ENCODE peak calls at places on chromosomes 3 and 15, in four cellular contexts. Y is HCT116, D is IMR-90, L is mammary epithelial cell. R is an unnamed sample.

GRCh38 chr3:39362177-39362576 is 21.0 kb upstream of the SLC25A38 start:
- DNase-seq in Y (no peak), D (no peak), L (no peak), R (no peak)

GRCh38 chr15:89360294-89360971 is 25.8 kb upstream of the POLG start:
- DNase-seq in Y (no peak), D (no peak), L (no peak), R (no peak)

GRCh38 chr15:70522323-70522966 is 240.9 kb downstream of the UACA start:
- DNase-seq in Y (no peak), D (no peak), L (no peak), R (no peak)

GRCh38 chr15:91572110-91572509 is 281.4 kb upstream of the SLCO3A1 start:
- DNase-seq in Y (no peak), D (peak; percentile 15), L (peak; percentile 38), R (peak; percentile 38)

GRCh38 chr15:69792823-69793222 is 304.9 kb downstream of the TLE3 start:
- DNase-seq in Y (no peak), D (no peak), L (no peak), R (no peak)

GRCh38 chr15:60351066-60351465 is 46.7 kb downstream of the ANXA2 start:
- DNase-seq in Y (no peak), D (no peak), L (peak; percentile 20), R (no peak)

GRCh38 chr3:152622813-152623167 is 212.1 kb upstream of the P2RY1 start:
- DNase-seq in Y (no peak), D (no peak), L (no peak), R (no peak)

GRCh38 chr3:197539651-197540051 is 16.1 kb downstream of the BDH1 start:
- DNase-seq in Y (peak; percentile 63), D (no peak), L (peak; percentile 91), R (peak; percentile 79)

GRCh38 chr3:76735153-76735552 is 304.7 kb upstream of the ROBO2 start:
- DNase-seq in Y (no peak), D (no peak), L (no peak), R (no peak)

GRCh38 chr3:195033531-195034091 is 237.3 kb downstream of the XXYLT1 start:
- DNase-seq in Y (peak; percentile 12), D (no peak), L (no peak), R (peak; percentile 95)

GRCh38 chr15:81002254-81003022 is 1.7 kb downstream of the TLNRD1 start:
- DNase-seq in Y (no peak), D (no peak), L (no peak), R (no peak)

GRCh38 chr3:4826237-4827100 is 152.8 kb upstream of the BHLHE40 start:
- DNase-seq in Y (no peak), D (no peak), L (no peak), R (no peak)

GRCh38 chr3:148903022-148903442 is 37.9 kb downstream of the CPA3 start:
- DNase-seq in Y (no peak), D (peak; percentile 28), L (peak; percentile 5), R (no peak)

GRCh38 chr15:68450192-68450591 is 18.2 kb upstream of the ITGA11 start:
- DNase-seq in Y (no peak), D (no peak), L (no peak), R (no peak)

GRCh38 chr3:123696796-123697195 is 111.9 kb upstream of the HACD2 start:
- DNase-seq in Y (no peak), D (peak; percentile 14), L (no peak), R (no peak)

GRCh38 chr3:14633819-14634424 is 17.6 kb upstream of the CCDC174 start:
- DNase-seq in Y (peak; percentile 67), D (peak; percentile 49), L (peak; percentile 41), R (peak; percentile 39)

GRCh38 chr3:71728632-71729342 is 3.6 kb upstream of the EIF4E3 start:
- DNase-seq in Y (no peak), D (no peak), L (no peak), R (no peak)

GRCh38 chr3:63097396-63097795 is 180.7 kb upstream of the SYNPR start:
- DNase-seq in Y (no peak), D (no peak), L (no peak), R (no peak)

GRCh38 chr15:99181544-99181943 is 67.8 kb downstream of the TTC23 start:
- DNase-seq in Y (no peak), D (no peak), L (no peak), R (no peak)

GRCh38 chr3:60854762-60855161 is 396.5 kb downstream of the FHIT start:
- DNase-seq in Y (no peak), D (no peak), L (no peak), R (no peak)

GRCh38 chr3:55519016-55519415 is 31.9 kb upstream of the WNT5A start:
- DNase-seq in Y (no peak), D (peak; percentile 80), L (peak; percentile 76), R (peak; percentile 86)

GRCh38 chr3:134374791-134375541 is 719 bp upstream of the AMOTL2 start:
- DNase-seq in Y (no peak), D (no peak), L (peak; percentile 74), R (peak; percentile 96)

GRCh38 chr15:64092864-64093626 is 593 bp downstream of the CIAO2A start:
- DNase-seq in Y (no peak), D (peak; percentile 64), L (peak; percentile 38), R (peak; percentile 30)

GRCh38 chr3:13715167-13715954 is 164.5 kb downstream of the WNT7A start:
- DNase-seq in Y (no peak), D (no peak), L (no peak), R (no peak)

GRCh38 chr15:79371581-79371980 is 60.6 kb upstream of the MINAR1 start:
- DNase-seq in Y (no peak), D (no peak), L (no peak), R (no peak)

GRCh38 chr3:13185737-13186136 is 112.5 kb upstream of the IQSEC1 start:
- DNase-seq in Y (no peak), D (no peak), L (no peak), R (peak; percentile 26)

GRCh38 chr15:73617310-73617709 is 15.9 kb downstream of the NPTN start:
- DNase-seq in Y (no peak), D (no peak), L (no peak), R (no peak)

GRCh38 chr3:143135150-143135549 is 15.6 kb downstream of the CHST2 start:
- DNase-seq in Y (no peak), D (peak; percentile 95), L (peak; percentile 89), R (peak; percentile 41)

GRCh38 chr3:38396239-38396638 is 49.7 kb downstream of the XYLB start:
- DNase-seq in Y (no peak), D (no peak), L (no peak), R (no peak)

GRCh38 chr3:183434503-183434902 is 6.1 kb upstream of the MCF2L2 start:
- DNase-seq in Y (no peak), D (no peak), L (no peak), R (no peak)

GRCh38 chr3:183437060-183437459 is 8.6 kb upstream of the MCF2L2 start:
- DNase-seq in Y (no peak), D (no peak), L (no peak), R (no peak)

GRCh38 chr3:183437696-183438564 is 9.5 kb upstream of the MCF2L2 start:
- DNase-seq in Y (no peak), D (no peak), L (no peak), R (no peak)

GRCh38 chr3:183434992-183435391 is 6.6 kb upstream of the MCF2L2 start:
- DNase-seq in Y (no peak), D (no peak), L (no peak), R (no peak)

GRCh38 chr3:183435701-183436100 is 7.3 kb upstream of the MCF2L2 start:
- DNase-seq in Y (no peak), D (no peak), L (no peak), R (no peak)
- TF ChIP-seq CTCF in Y (no peak), D (no peak), L (no peak), R (no peak)

GRCh38 chr3:98326494-98326893 is 27.2 kb upstream of the OR5K4 start:
- DNase-seq in Y (no peak), D (no peak), L (no peak), R (no peak)

GRCh38 chr3:98328933-98329332 is 24.7 kb upstream of the OR5K4 start:
- DNase-seq in Y (no peak), D (no peak), L (no peak), R (no peak)

GRCh38 chr3:98326036-98326435 is 27.6 kb upstream of the OR5K4 start:
- DNase-seq in Y (no peak), D (no peak), L (no peak), R (no peak)

GRCh38 chr3:98325055-98325454 is 28.6 kb upstream of the OR5K4 start:
- DNase-seq in Y (no peak), D (no peak), L (no peak), R (peak; percentile 38)

DNA sequence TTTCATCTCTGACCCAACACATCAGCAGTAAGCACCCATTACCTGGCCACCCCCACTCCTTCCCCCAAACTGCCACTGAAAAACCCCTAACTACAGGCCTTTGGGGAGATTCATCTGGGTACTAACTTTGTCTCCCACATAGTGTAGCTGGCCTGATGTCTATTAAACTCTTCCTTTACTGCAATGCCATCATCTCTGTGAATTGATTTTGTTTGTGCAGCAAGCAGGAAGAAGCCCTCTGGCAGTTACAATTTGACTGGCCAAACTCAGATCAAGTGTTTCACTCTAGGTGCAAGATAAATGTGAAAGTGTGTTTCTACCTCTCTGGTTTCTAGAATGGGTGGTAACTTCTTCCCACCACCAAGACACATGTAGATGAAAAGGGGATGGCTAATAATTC is 26.7 kb upstream of the OR5K4 start:
- DNase-seq in Y (no peak), D (no peak), L (no peak), R (no peak)
- H3K4me2 ChIP-seq in Y (no peak overlapping the region), D (no peak overlapping the region), L (no peak overlapping the region), R (no peak overlapping the region)

GRCh38 chr3:122690096-122690495 is 9.5 kb downstream of the PARP14 start:
- DNase-seq in Y (no peak), D (no peak), L (no peak), R (no peak)
- H3K4me1 ChIP-seq in Y (no peaks in the 10 kb centered on the region), D (no peaks in the 10 kb centered on the region), L (no peaks in the 10 kb centered on the region), R (no peaks in the 10 kb centered on the region)

DNA sequence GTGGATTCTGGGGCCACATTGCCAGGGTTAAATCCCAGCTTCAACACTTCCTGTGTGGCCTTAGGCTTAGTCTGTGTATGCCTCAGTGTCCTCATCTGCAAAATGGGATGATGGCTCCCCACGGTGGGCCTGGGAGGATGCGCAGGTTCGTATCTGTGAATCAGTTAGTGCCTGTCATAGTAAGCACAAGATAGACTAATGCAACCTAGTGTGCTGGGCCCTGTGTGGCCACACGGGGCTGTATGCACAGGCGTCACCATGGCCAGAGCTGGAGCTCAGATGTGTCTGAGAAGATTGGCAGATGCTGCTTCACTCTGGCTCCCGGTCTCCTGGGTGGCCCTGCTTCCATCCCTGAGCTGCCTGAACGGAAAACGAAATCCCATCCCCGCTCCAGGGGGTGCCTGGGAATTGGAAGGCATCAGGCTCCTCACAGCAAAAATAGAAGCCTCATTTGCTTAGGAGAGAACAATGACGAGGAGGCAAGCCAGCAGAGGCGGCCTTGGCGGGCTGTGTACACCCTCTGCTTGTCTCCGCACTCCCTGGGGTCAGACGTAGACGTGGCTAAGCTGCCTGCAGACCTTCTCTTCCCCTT is 103.6 kb downstream of the APBA2 start:
- DNase-seq in Y (no peak), D (peak; percentile 21), L (no peak), R (no peak)
- TF ChIP-seq CTCF in Y (peak; percentile 51), D (peak; percentile 25), L (no peak), R (no peak)

GRCh38 chr15:65963358-65963757 is 94.1 kb downstream of the RAB11A start:
- DNase-seq in Y (no peak), D (no peak), L (no peak), R (no peak)
- H3K4me2 ChIP-seq in Y (no peak overlapping the region), D (no peak overlapping the region), L (no peak overlapping the region), R (no peak overlapping the region)